ENCODE peak calls at places on chromosomes 4 and X, in five cellular contexts. T is A549, W is astrocyte of the spinal cord, Y is HFF-Myc, K is psoas muscle. R is an unnamed sample.

GRCh38 chrX:119407681-119408080 is 8.5 kb downstream of the SLC25A43 start:
- DNase-seq in T (no peak), W (no peak), Y (no peak), K (no peak), R (peak; percentile 30)

GRCh38 chr4:131644619-131645018 is 1504.5 kb upstream of the PCDH10 start:
- DNase-seq in T (peak; percentile 42), W (peak; percentile 22), Y (peak; percentile 4), K (no peak), R (peak; percentile 68)

GRCh38 chr4:86220137-86220536 is 139.7 kb downstream of the MAPK10 start:
- DNase-seq in T (peak; percentile 39), W (peak; percentile 24), Y (no peak), K (no peak), R (peak; percentile 85)

GRCh38 chr4:134202136-134202535 is 547 bp upstream of the PABPC4L start:
- DNase-seq in T (no peak), W (no peak), Y (no peak), K (no peak), R (no peak)

GRCh38 chrX:2694868-2695267 is 3.8 kb downstream of the CD99 start:
- DNase-seq in T (no peak), W (no peak), Y (no peak), K (no peak), R (no peak)

GRCh38 chr4:26051278-26051677 is 137.3 kb downstream of the SMIM20 start:
- DNase-seq in T (no peak), W (no peak), Y (no peak), K (no peak), R (peak; percentile 10)

GRCh38 chr4:140719693-140720092 is 36.5 kb downstream of the TBC1D9 start:
- DNase-seq in T (no peak), W (no peak), Y (no peak), K (no peak), R (no peak)

GRCh38 chrX:69137371-69137881 is 27.8 kb downstream of the PJA1 start:
- DNase-seq in T (no peak), W (peak; percentile 63), Y (no peak), K (no peak), R (peak; percentile 57)

GRCh38 chrX:71532078-71532752 is 689 bp upstream of the OGT start:
- DNase-seq in T (peak; percentile 12), W (peak; percentile 53), Y (no peak), K (no peak), R (no peak)

GRCh38 chr4:118760493-118760892 is 75.3 kb downstream of the METTL14 start:
- DNase-seq in T (no peak), W (no peak), Y (no peak), K (no peak), R (no peak)

GRCh38 chr4:10783351-10783750 is 98.8 kb upstream of the CLNK start:
- DNase-seq in T (no peak), W (peak; percentile 83), Y (peak; percentile 10), K (no peak), R (peak; percentile 23)

GRCh38 chr4:88054909-88055308 is 47.5 kb downstream of the PKD2 start:
- DNase-seq in T (peak; percentile 72), W (peak; percentile 59), Y (peak; percentile 20), K (no peak), R (peak; percentile 59)

GRCh38 chrX:133610056-133610455 is 194.8 kb upstream of the GPC4 start:
- DNase-seq in T (no peak), W (peak; percentile 47), Y (no peak), K (no peak), R (no peak)

GRCh38 chr4:31081375-31081774 is 361.2 kb downstream of the PCDH7 start:
- DNase-seq in T (no peak), W (peak; percentile 58), Y (no peak), K (no peak), R (peak; percentile 63)

GRCh38 chr4:79917246-79917645 is 155.8 kb downstream of the ANTXR2 start:
- DNase-seq in T (peak; percentile 42), W (peak; percentile 41), Y (peak; percentile 22), K (peak; percentile 16), R (peak; percentile 79)

GRCh38 chrX:17475820-17476219 is 100.8 kb downstream of the NHS start:
- DNase-seq in T (no peak), W (no peak), Y (no peak), K (no peak), R (peak; percentile 38)

DNA sequence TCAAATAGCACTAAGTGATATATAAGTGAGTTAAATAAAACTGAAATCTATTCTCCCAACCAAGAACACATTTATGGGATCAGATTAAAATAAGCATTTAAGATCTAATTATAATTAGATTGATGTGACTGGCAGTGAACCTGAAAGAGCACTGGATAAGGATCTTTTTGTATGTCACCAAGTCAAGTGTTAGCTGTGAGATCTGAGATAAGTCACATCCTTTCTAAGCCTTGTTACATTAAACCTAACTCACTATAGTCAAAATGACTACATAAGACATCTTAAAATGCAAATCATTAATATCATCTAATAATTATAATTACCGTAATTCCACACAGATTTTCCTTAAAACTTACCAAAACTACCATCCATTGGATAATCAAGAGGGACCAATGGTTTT is 1.6 kb downstream of the CCNA2 start:
- DNase-seq in T (no peak), W (no peak), Y (no peak), K (no peak), R (no peak)
- H3K4me3 ChIP-seq in T (peak overlapping the region; percentile 91), W (peak overlapping the region; percentile 88), Y (peak overlapping the region; percentile 92), K (no peak overlapping the region), R (peak overlapping the region; percentile 81)

GRCh38 chrX:33087411-33087810 is 123.9 kb downstream of the DMD start:
- DNase-seq in T (no peak), W (no peak), Y (no peak), K (no peak), R (no peak)
- TF ChIP-seq CTCF in T (no peak), W (no peak), Y (no peak), K (no peak), R (no peak)

DNA sequence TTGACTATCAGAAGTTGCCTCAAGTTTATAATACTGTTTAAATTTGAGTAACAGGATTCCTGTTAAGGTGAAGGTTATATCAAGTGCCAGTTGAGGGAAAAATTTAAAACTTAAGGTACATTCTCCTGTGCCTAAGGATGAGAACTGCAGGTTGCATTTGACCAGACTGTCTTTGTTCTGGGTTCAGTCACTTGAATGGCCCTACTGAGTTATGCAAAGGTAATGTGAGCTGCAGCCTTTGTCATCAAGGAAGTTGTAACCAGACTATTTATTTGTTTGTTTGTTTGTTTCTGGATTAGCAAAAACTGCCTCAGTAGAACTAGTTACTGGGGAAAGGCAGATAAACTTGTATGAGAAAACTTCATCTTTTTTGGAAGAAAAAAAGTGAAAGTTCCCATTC is 131.9 kb downstream of the ATOH1 start:
- DNase-seq in T (no peak), W (no peak), Y (no peak), K (no peak), R (no peak)
- H3K4me3 ChIP-seq in T (no peak overlapping the region), W (no peak overlapping the region), Y (no peak overlapping the region), K (no peak overlapping the region), R (no peak overlapping the region)

DNA sequence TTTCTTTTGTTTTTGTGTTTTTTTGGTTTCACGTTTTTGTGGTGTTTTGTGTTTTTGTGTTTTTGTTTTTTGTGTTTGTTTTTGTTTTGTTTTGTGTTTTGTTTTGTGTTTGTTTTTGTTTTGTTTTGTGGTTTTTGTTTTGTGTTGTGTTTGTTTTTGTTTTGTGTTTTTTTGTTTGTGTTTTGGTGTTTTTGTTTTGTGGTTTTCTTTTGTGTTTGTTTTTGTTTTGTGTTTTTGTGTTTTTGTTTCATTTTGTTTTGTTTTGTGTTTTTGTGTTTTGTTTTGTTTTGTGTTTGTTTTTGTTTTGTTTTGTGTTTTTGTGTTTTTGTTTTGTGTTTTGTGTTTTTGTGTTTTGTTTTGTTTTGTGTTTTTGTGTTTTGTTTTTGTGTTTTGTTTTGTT is 20.9 kb downstream of the CSF2RA start:
- DNase-seq in T (no peak), W (no peak), Y (no peak), K (no peak), R (no peak)
- TF ChIP-seq CTCF in T (no peak), W (no peak), Y (no peak), K (no peak), R (no peak)

GRCh38 chr4:139265654-139266053 is 14.4 kb downstream of the MGARP start:
- DNase-seq in T (no peak), W (no peak), Y (no peak), K (no peak), R (no peak)
- H3K4me3 ChIP-seq in T (no peak overlapping the region), W (no peak overlapping the region), Y (no peak overlapping the region), K (no peak overlapping the region), R (no peak overlapping the region)

GRCh38 chrX:81120936-81121351 is 80.8 kb downstream of the HMGN5 start:
- DNase-seq in T (peak; percentile 60), W (peak; percentile 67), Y (no peak), K (peak; percentile 19), R (peak; percentile 48)
- TF ChIP-seq CTCF in T (peak; percentile 50), W (peak; percentile 68), Y (peak; percentile 65), K (peak; percentile 50), R (peak; percentile 68)

DNA sequence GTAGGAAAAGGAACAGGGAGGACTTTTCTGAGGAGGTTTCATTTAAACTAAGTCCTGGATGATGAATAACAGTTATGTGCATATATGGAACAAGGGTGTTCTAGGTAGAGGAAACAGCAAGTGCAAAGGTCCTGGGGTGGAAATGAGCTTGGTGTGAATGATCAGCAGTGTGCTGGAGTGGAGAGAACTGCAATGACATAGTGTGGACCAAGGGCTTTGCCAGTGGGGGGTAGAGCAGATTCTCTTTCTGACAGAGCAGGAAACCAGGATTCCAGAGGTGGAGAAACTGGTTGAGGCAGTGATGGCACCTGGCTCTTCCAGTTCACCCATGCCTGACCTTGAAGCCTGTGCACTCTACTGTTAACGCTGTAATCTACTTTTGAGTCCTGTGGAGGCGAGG is 1.7 kb downstream of the PPP1R3F start:
- DNase-seq in T (no peak), W (no peak), Y (no peak), K (no peak), R (no peak)
- H3K4me3 ChIP-seq in T (peak overlapping the region; percentile 91), W (no peak overlapping the region), Y (no peak overlapping the region), K (peak overlapping the region; percentile 80), R (no peak overlapping the region)

R was measured in cardiac fibroblast.